ENCODE peak calls at places on chromosomes 6 and 20, in nine cellular contexts. H is fibroblast of the aortic adventitia; O is naive thymus-derived CD4-positive, alpha-beta T cell; J is AG09319; W is adipocyte; D is brain microvascular endothelial cell; B is midbrain; P is NCI-H2081 treated with DMSO at 0.1 percent for 48 hours; X is activated T-helper 9 cell treated with anti-CD3 and anti-CD28 coated beads, Interleukin-2, amount 50 U/mL, for 16 hours. V is an unnamed sample.

GRCh38 chr6:130888246-130888645 is 61.0 kb downstream of the SMLR1 start:
- DNase-seq in J (no peak), X (no peak), H (no peak), W (no peak), B (peak; percentile 56), P (no peak), O (no peak), D (no peak), V (no peak)

GRCh38 chr6:84432616-84433015 is 205.2 kb upstream of the CEP162 start:
- DNase-seq in H (peak; percentile 78), J (no peak), B (no peak), D (no peak), W (peak; percentile 32), X (no peak), P (no peak), O (no peak), V (no peak)

GRCh38 chr20:23671479-23671878 is 17.4 kb downstream of the CST4 start:
- DNase-seq in J (no peak), B (no peak), P (no peak), W (no peak), D (no peak), X (no peak), O (no peak), H (no peak), V (no peak)

GRCh38 chr20:2330090-2330695 is 34.4 kb downstream of the TGM3 start:
- DNase-seq in P (peak; percentile 36), J (no peak), W (no peak), O (no peak), H (no peak), B (no peak), D (no peak), X (no peak), V (no peak)

GRCh38 chr6:42423244-42423643 is 28.5 kb downstream of the TRERF1 start:
- DNase-seq in X (no peak), J (no peak), W (no peak), D (no peak), H (no peak), O (no peak), B (no peak), P (no peak), V (no peak)

GRCh38 chr6:88972504-88973423 is 9.3 kb upstream of the RNGTT start:
- DNase-seq in H (no peak), P (no peak), D (no peak), B (no peak), X (no peak), J (no peak), W (no peak), O (no peak), V (no peak)

GRCh38 chr6:166710084-166710483 is 83.0 kb upstream of the RPS6KA2 start:
- DNase-seq in J (no peak), W (no peak), B (no peak), X (no peak), D (no peak), H (no peak), P (no peak), O (no peak), V (no peak)

GRCh38 chr6:124869412-124869811 is 92.8 kb upstream of the RNF217 start:
- DNase-seq in B (no peak), D (no peak), P (no peak), H (peak; percentile 68), O (no peak), J (no peak), W (peak; percentile 39), X (no peak), V (no peak)

GRCh38 chr6:133097208-133097607 is 143.9 kb upstream of the EYA4 start:
- DNase-seq in W (no peak), D (no peak), P (no peak), O (no peak), H (no peak), B (no peak), J (no peak), X (no peak), V (no peak)

V was measured in epithelial cell of prostate.